ENCODE peak calls at places on chromosomes 5 and 9, in seven cellular contexts. V, O, F, Y, J, P and S are unnamed samples. For H3K4me1, the result is how much of the 10 kb centered on the place peaks cover.

GRCh38 chr5:98880151-98880550 is 48.7 kb downstream of the CHD1 start:
- DNase-seq in J (no peak), O (no peak), Y (no peak), V (no peak), F (no peak), P (no peak), S (no peak)

GRCh38 chr5:133327946-133328401 is 276.2 kb downstream of the HSPA4 start:
- DNase-seq in P (peak), O (no peak), V (no peak), Y (no peak), J (no peak), F (no peak), S (no peak)

GRCh38 chr9:95286151-95286550 is 31.4 kb downstream of the FANCC start:
- DNase-seq in V (no peak), F (no peak), Y (no peak), P (no peak), O (no peak), J (no peak), S (no peak)

GRCh38 chr9:128521955-128522354 is 17.4 kb downstream of the GLE1 start:
- DNase-seq in V (no peak), P (no peak), J (no peak), Y (no peak), F (no peak), O (no peak), S (no peak)

GRCh38 chr5:122607818-122608217 is 167.1 kb upstream of the SNX2 start:
- DNase-seq in F (no peak), J (no peak), P (no peak), Y (no peak), O (peak), V (no peak), S (no peak)

GRCh38 chr5:141478321-141478945 is 2.7 kb downstream of the PCDHGC3 start:
- DNase-seq in O (peak), P (no peak), J (no peak), F (peak), Y (peak), V (no peak), S (no peak)

GRCh38 chr5:134968055-134968454 is 348 bp downstream of the CATSPER3 start:
- DNase-seq in F (no peak), J (no peak), O (no peak), P (no peak), Y (no peak), V (no peak), S (no peak)

GRCh38 chr5:81657386-81657785 is 93.5 kb downstream of the SSBP2 start:
- DNase-seq in P (no peak), F (peak), J (no peak), Y (peak), V (no peak), O (peak), S (no peak)

GRCh38 chr5:146007270-146007669 is 70.9 kb downstream of the SH3RF2 start:
- DNase-seq in V (no peak), P (no peak), J (no peak), Y (no peak), F (no peak), O (no peak), S (peak)

GRCh38 chr5:142821027-142821732 is 51.0 kb downstream of the ARHGAP26 start:
- DNase-seq in O (no peak), V (no peak), Y (no peak), J (no peak), P (no peak), F (no peak), S (no peak)
- H3K4me1 ChIP-seq in O (half or more), V (half or more), Y (under half), J (under half), P (half or more), F (under half), S (under half)

GRCh38 chr5:137638841-137639240 is 97.0 kb downstream of the KLHL3 start:
- DNase-seq in P (no peak), J (no peak), F (no peak), V (no peak), Y (no peak), O (no peak), S (no peak)
- H3K4me1 ChIP-seq in P (under half), J (under half), F (under half), V (under half), Y (under half), O (under half), S (under half)

GRCh38 chr5:157219491-157220271 is 39.0 kb downstream of the ITK start:
- DNase-seq in F (no peak), O (peak), J (no peak), V (no peak), Y (no peak), P (no peak), S (no peak)
- H3K4me1 ChIP-seq in F (under half), O (under half), J (under half), V (under half), Y (under half), P (under half), S (under half)

GRCh38 chr5:138878437-138879235 is 3.5 kb upstream of the LRRTM2 start:
- DNase-seq in P (no peak), O (no peak), F (no peak), J (no peak), Y (no peak), V (no peak), S (no peak)
- H3K4me1 ChIP-seq in P (under half), O (under half), F (under half), J (under half), Y (under half), V (under half), S (under half)

GRCh38 chr9:137879566-137880150 is 2.1 kb downstream of the CACNA1B start:
- DNase-seq in Y (no peak), O (no peak), F (no peak), V (no peak), J (no peak), P (no peak), S (no peak)

GRCh38 chr9:137880976-137881530 is 3.5 kb downstream of the CACNA1B start:
- DNase-seq in Y (no peak), P (no peak), O (no peak), F (no peak), J (no peak), V (no peak), S (no peak)

GRCh38 chr9:137880160-137880975 is 2.8 kb downstream of the CACNA1B start:
- DNase-seq in V (no peak), O (no peak), P (no peak), J (no peak), F (no peak), Y (no peak), S (no peak)

GRCh38 chr9:137882506-137882821 is 4.9 kb downstream of the CACNA1B start:
- DNase-seq in O (no peak), F (no peak), J (no peak), P (no peak), V (no peak), Y (no peak), S (no peak)

GRCh38 chr9:137881591-137882505 is 4.3 kb downstream of the CACNA1B start:
- DNase-seq in V (no peak), P (no peak), F (peak), O (no peak), J (no peak), Y (peak), S (no peak)
- H3K4me1 ChIP-seq in V (under half), P (under half), F (under half), O (under half), J (under half), Y (under half), S (under half)